ENCODE peak calls at places on chromosomes 5 and 9, in ten cellular contexts. Q is kidney, W is EL, T is T follicular helper cell, U is GM04503, K is COLO829, J is mucosa of descending colon, V is NCI-H1092, I is iPS-NIHi11, B is substantia nigra. E is an unnamed sample.

GRCh38 chr9:133108794-133109641 is 12.0 kb downstream of the RALGDS start:
- DNase-seq in Q (peak), W (no peak), T (no peak), U (no peak), K (no peak), J (peak), V (no peak), I (no peak), B (no peak), E (no peak)

GRCh38 chr9:134495881-134496412 is 145.7 kb upstream of the COL5A1 start:
- DNase-seq in Q (no peak), W (no peak), T (no peak), U (no peak), K (no peak), J (no peak), V (no peak), I (no peak), B (no peak), E (no peak)

GRCh38 chr5:38551020-38552017 is 5.1 kb downstream of the LIFR start:
- DNase-seq in Q (no peak), W (peak), T (no peak), U (no peak), K (peak), J (no peak), V (peak), I (peak), B (peak), E (no peak)

GRCh38 chr9:86946712-86947145 is 577 bp downstream of the GAS1 start:
- DNase-seq in Q (peak), W (peak), T (no peak), U (no peak), K (no peak), J (peak), V (no peak), I (no peak), B (peak), E (peak)

GRCh38 chr9:83285836-83286235 is 222.9 kb upstream of the RASEF start:
- DNase-seq in Q (no peak), W (no peak), T (no peak), U (no peak), K (no peak), J (no peak), V (no peak), I (no peak), B (no peak), E (no peak)

GRCh38 chr5:72108200-72109050 is 1.1 kb downstream of the MAP1B start:
- DNase-seq in Q (peak), W (peak), T (no peak), U (no peak), K (peak), J (peak), V (peak), I (peak), B (peak), E (no peak)

GRCh38 chr5:87877495-87877894 is 391.1 kb downstream of the TMEM161B start:
- DNase-seq in Q (no peak), W (no peak), T (no peak), U (no peak), K (no peak), J (no peak), V (no peak), I (no peak), B (no peak), E (no peak)

GRCh38 chr5:10655686-10656075 is 91.8 kb downstream of the ANKRD33B start:
- DNase-seq in Q (no peak), W (no peak), T (no peak), U (no peak), K (no peak), J (no peak), V (no peak), I (no peak), B (no peak), E (no peak)

GRCh38 chr9:12702160-12702758 is 9.1 kb downstream of the TYRP1 start:
- DNase-seq in Q (peak), W (peak), T (no peak), U (no peak), K (peak), J (no peak), V (no peak), I (peak), B (peak), E (no peak)

GRCh38 chr5:7181841-7182240 is 214.1 kb upstream of the ADCY2 start:
- DNase-seq in Q (no peak), W (no peak), T (no peak), U (no peak), K (no peak), J (no peak), V (no peak), I (no peak), B (no peak), E (no peak)

GRCh38 chr9:31334837-31335528 is 1049.5 kb upstream of the ACO1 start:
- DNase-seq in Q (no peak), W (no peak), T (no peak), U (no peak), K (no peak), J (no peak), V (no peak), I (no peak), B (no peak), E (no peak)

GRCh38 chr5:72425995-72426394 is 81.2 kb downstream of the ZNF366 start:
- DNase-seq in Q (no peak), W (peak), T (no peak), U (no peak), K (no peak), J (no peak), V (no peak), I (no peak), B (no peak), E (no peak)

GRCh38 chr9:100759166-100759565 is 181.3 kb downstream of the CAVIN4 start:
- DNase-seq in Q (no peak), W (no peak), T (no peak), U (no peak), K (peak), J (no peak), V (no peak), I (no peak), B (no peak), E (no peak)

GRCh38 chr5:96474073-96474472 is 41.0 kb upstream of the PCSK1 start:
- DNase-seq in Q (no peak), W (no peak), T (no peak), U (no peak), K (no peak), J (no peak), V (no peak), I (no peak), B (no peak), E (no peak)

GRCh38 chr5:103487253-103487652 is 75.3 kb downstream of the NUDT12 start:
- DNase-seq in Q (no peak), W (peak), T (no peak), U (no peak), K (no peak), J (no peak), V (no peak), I (no peak), B (no peak), E (no peak)

GRCh38 chr5:2265341-2265740 is 382.6 kb upstream of the IRX4 start:
- DNase-seq in Q (no peak), W (no peak), T (no peak), U (no peak), K (no peak), J (no peak), V (no peak), I (no peak), B (no peak), E (no peak)

GRCh38 chr9:32627394-32627954 is 8.0 kb downstream of the TAF1L start:
- DNase-seq in Q (no peak), W (no peak), T (no peak), U (no peak), K (peak), J (no peak), V (no peak), I (no peak), B (no peak), E (no peak)

E was measured in naive thymus-derived CD8-positive, alpha-beta T cell.